ENCODE peak calls at places on chromosomes 3 and 15, in eight cellular contexts. R, L, Q, M, N, V, W and I are unnamed samples.

GRCh38 chr15:45429974-45430792 is 51.8 kb upstream of the GATM start:
- DNase-seq in L (peak), W (peak), M (peak), V (peak), R (peak), N (peak), Q (peak), I (peak)

GRCh38 chr3:42120866-42121265 is 29.7 kb downstream of the TRAK1 start:
- DNase-seq in Q (no peak), M (no peak), R (no peak), N (peak), L (peak), W (no peak), V (no peak), I (no peak)

GRCh38 chr3:67077656-67078055 is 79.5 kb downstream of the KBTBD8 start:
- DNase-seq in R (no peak), V (no peak), Q (no peak), L (no peak), N (peak), W (no peak), M (no peak), I (no peak)

GRCh38 chr15:62141643-62142588 is 23.2 kb downstream of the C2CD4B start:
- DNase-seq in N (no peak), M (no peak), L (no peak), Q (no peak), R (no peak), W (no peak), V (no peak), I (no peak)

GRCh38 chr3:30649572-30650310 is 43.3 kb downstream of the TGFBR2 start:
- DNase-seq in V (no peak), N (peak), M (no peak), L (no peak), R (no peak), Q (peak), W (no peak), I (no peak)

GRCh38 chr3:107241217-107241616 is 136.0 kb upstream of the CCDC54 start:
- DNase-seq in Q (peak), L (no peak), R (no peak), W (peak), M (peak), V (peak), N (no peak), I (no peak)

GRCh38 chr3:55651011-55651410 is 163.9 kb upstream of the WNT5A start:
- DNase-seq in Q (no peak), W (no peak), R (no peak), M (no peak), N (no peak), V (no peak), L (no peak), I (no peak)

GRCh38 chr15:31457161-31457560 is 130.5 kb downstream of the KLF13 start:
- DNase-seq in V (peak), W (no peak), N (no peak), R (no peak), L (peak), Q (no peak), M (no peak), I (peak)

DNA sequence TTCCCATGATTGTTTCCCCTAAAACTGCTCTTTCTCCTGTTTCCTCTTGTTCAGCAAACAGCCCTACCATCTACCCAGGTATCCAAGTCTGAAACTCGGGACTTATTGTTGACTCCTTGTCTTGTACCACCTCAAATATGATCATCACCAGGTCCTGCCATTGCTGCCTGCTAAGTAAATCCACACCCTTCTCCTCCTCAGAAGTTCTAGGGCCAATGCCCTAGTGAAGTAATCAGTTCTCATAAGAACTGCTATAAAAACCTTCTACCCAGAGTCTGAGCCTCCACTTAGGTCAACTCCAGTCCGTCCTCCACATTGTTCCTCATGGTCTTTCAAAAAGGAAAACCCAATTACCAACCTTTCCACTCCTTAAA is 77.0 kb upstream of the IL12A start:
- DNase-seq in M (no peak), V (no peak), L (no peak), W (no peak), N (no peak), R (no peak), Q (no peak), I (no peak)
- H3K4me3 ChIP-seq in M (no peak), V (no peak), L (no peak), W (peak), N (no peak), R (peak), Q (no peak), I (no peak)

GRCh38 chr3:151817473-151817872 is 3.6 kb downstream of the AADAC start:
- DNase-seq in V (no peak), Q (no peak), N (no peak), R (no peak), L (no peak), M (no peak), W (no peak), I (no peak)
- TF ChIP-seq POLR2A in V (no peak), Q (no peak), N (no peak), R (no peak), L (no peak), M (no peak), W (no peak), I (no peak)

GRCh38 chr3:149969110-149969944 is 1.4 kb downstream of the PFN2 start:
- DNase-seq in Q (no peak), V (peak), N (peak), R (no peak), W (no peak), M (peak), L (peak), I (peak)
- TF ChIP-seq CTCF in Q (no peak), V (no peak), N (peak), R (no peak), W (no peak), M (peak), L (no peak), I (no peak)

GRCh38 chr3:154177406-154177805 is 56.2 kb downstream of the ARHGEF26 start:
- DNase-seq in L (no peak), V (no peak), Q (no peak), M (no peak), W (no peak), R (no peak), N (no peak), I (no peak)

GRCh38 chr3:154178172-154178571 is 57.0 kb downstream of the ARHGEF26 start:
- DNase-seq in Q (peak), W (no peak), N (no peak), R (no peak), L (no peak), M (no peak), V (no peak), I (no peak)

GRCh38 chr3:154170300-154170699 is 49.1 kb downstream of the ARHGEF26 start:
- DNase-seq in M (no peak), V (no peak), R (no peak), W (no peak), N (no peak), Q (no peak), L (no peak), I (no peak)

GRCh38 chr3:154176036-154176435 is 54.8 kb downstream of the ARHGEF26 start:
- DNase-seq in N (no peak), M (no peak), Q (no peak), R (no peak), W (no peak), V (no peak), L (no peak), I (no peak)

GRCh38 chr3:154175041-154175440 is 53.9 kb downstream of the ARHGEF26 start:
- DNase-seq in N (no peak), M (no peak), W (no peak), Q (no peak), R (no peak), L (no peak), V (no peak), I (no peak)
- H3K4me3 ChIP-seq in N (no peak), M (no peak), W (no peak), Q (no peak), R (no peak), L (no peak), V (no peak), I (no peak)

GRCh38 chr15:82959423-82959822 is 6.9 kb upstream of the HOMER2 start:
- DNase-seq in N (no peak), V (no peak), R (no peak), M (no peak), Q (no peak), L (no peak), W (no peak), I (no peak)

GRCh38 chr15:82964890-82965289 is 12.4 kb upstream of the HOMER2 start:
- DNase-seq in V (no peak), R (no peak), M (no peak), W (no peak), L (no peak), N (no peak), Q (no peak), I (no peak)

GRCh38 chr15:82960766-82961165 is 8.2 kb upstream of the HOMER2 start:
- DNase-seq in R (no peak), M (no peak), V (no peak), L (no peak), W (no peak), N (no peak), Q (no peak), I (no peak)

GRCh38 chr15:82966671-82967071 is 14.2 kb upstream of the HOMER2 start:
- DNase-seq in Q (no peak), N (no peak), R (no peak), V (no peak), W (no peak), M (no peak), L (no peak), I (no peak)

GRCh38 chr15:82963356-82964341 is 11.1 kb upstream of the HOMER2 start:
- DNase-seq in R (no peak), V (no peak), Q (peak), L (no peak), N (no peak), W (no peak), M (no peak), I (no peak)
- TF ChIP-seq POLR2A in R (no peak), V (no peak), Q (no peak), L (no peak), N (no peak), W (no peak), M (no peak), I (no peak)

GRCh38 chr3:151379083-151379734 is 5.3 kb downstream of the P2RY12 start:
- DNase-seq in L (no peak), R (no peak), M (peak), V (peak), Q (peak), N (no peak), W (peak), I (no peak)
- TF ChIP-seq CTCF in L (no peak), R (peak), M (peak), V (peak), Q (peak), N (peak), W (peak), I (no peak)

GRCh38 chr3:157444789-157445188 is 8.1 kb downstream of the PTX3 start:
- DNase-seq in V (no peak), W (no peak), L (no peak), M (no peak), R (no peak), Q (no peak), N (no peak), I (no peak)

GRCh38 chr3:157447026-157447694 is 10.5 kb downstream of the PTX3 start:
- DNase-seq in Q (peak), R (no peak), L (no peak), M (no peak), V (peak), W (no peak), N (peak), I (no peak)

GRCh38 chr3:157443873-157444770 is 7.5 kb downstream of the PTX3 start:
- DNase-seq in V (no peak), R (no peak), Q (peak), M (no peak), W (no peak), L (no peak), N (peak), I (no peak)

GRCh38 chr3:157442729-157443128 is 6.1 kb downstream of the PTX3 start:
- DNase-seq in L (no peak), Q (peak), M (no peak), V (no peak), N (peak), R (no peak), W (no peak), I (no peak)

DNA sequence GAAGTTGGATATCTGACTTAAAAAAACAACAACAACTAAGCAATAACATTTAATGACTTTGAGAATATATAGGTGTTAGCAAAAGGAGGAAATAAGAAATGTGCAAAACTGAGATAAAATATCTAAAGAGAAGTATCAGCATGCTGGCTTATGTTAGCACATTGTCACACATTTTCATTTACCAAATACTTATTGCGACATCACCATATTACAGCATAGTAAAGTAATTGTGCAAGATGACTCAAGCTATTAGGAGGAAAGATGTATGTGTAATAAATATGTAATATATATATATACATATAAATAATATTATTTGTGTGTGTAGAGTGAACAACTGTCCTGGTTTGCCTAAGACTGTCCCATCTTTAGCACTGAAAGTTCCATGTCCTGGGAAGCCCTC is 9.2 kb downstream of the PTX3 start:
- DNase-seq in M (no peak), N (peak), W (no peak), L (no peak), R (no peak), V (no peak), Q (peak), I (no peak)
- H3K4me3 ChIP-seq in M (no peak), N (no peak), W (no peak), L (no peak), R (no peak), V (no peak), Q (no peak), I (no peak)

GRCh38 chr3:138642226-138642926 is 33.8 kb downstream of the FAIM start:
- DNase-seq in W (no peak), Q (no peak), M (no peak), L (no peak), V (no peak), N (no peak), R (no peak), I (no peak)
- TF ChIP-seq POLR2A in W (no peak), Q (no peak), M (no peak), L (no peak), V (no peak), N (no peak), R (no peak), I (no peak)

GRCh38 chr3:120177151-120177550 is 82.9 kb upstream of the GSK3B start:
- DNase-seq in V (peak), L (no peak), M (no peak), N (peak), W (no peak), Q (no peak), R (no peak), I (no peak)

GRCh38 chr3:120180731-120181412 is 86.6 kb upstream of the GSK3B start:
- DNase-seq in V (no peak), W (no peak), Q (no peak), M (no peak), L (no peak), R (no peak), N (no peak), I (no peak)

GRCh38 chr3:120182613-120183524 is 88.6 kb upstream of the GSK3B start:
- DNase-seq in N (peak), L (no peak), R (no peak), V (peak), W (no peak), M (no peak), Q (peak), I (no peak)

GRCh38 chr3:120177907-120178306 is 83.7 kb upstream of the GSK3B start:
- DNase-seq in M (no peak), L (no peak), R (no peak), V (peak), W (no peak), N (no peak), Q (peak), I (no peak)

GRCh38 chr3:120181632-120182031 is 87.4 kb upstream of the GSK3B start:
- DNase-seq in N (no peak), L (no peak), R (no peak), Q (peak), M (no peak), V (no peak), W (no peak), I (no peak)
- TF ChIP-seq CTCF in N (peak), L (no peak), R (no peak), Q (no peak), M (no peak), V (no peak), W (no peak), I (no peak)